ENCODE peak calls at places on chromosomes 4 and X, in nine cellular contexts. T is fibroblast of pulmonary artery, H is AG09319, S is cardiac muscle cell, Q is kidney, C is PC-3, G is GM10248, V is bronchial epithelial cell, I is K562. B is an unnamed sample.

GRCh38 chr4:185128272-185129119 is 14.6 kb upstream of the SLC25A4 start:
- DNase-seq in T (peak), H (no peak), S (peak), Q (peak), C (no peak), G (peak), V (peak), I (no peak), B (no peak)

GRCh38 chr4:83516042-83516772 is 19.7 kb upstream of the GPAT3 start:
- DNase-seq in T (peak), H (no peak), S (peak), Q (no peak), C (peak), G (no peak), V (peak), I (no peak), B (peak)

GRCh38 chrX:139495324-139495723 is 35.2 kb upstream of the F9 start:
- DNase-seq in T (no peak), H (no peak), S (no peak), Q (no peak), C (no peak), G (no peak), V (no peak), I (no peak), B (no peak)

GRCh38 chrX:50707955-50708694 is 105.9 kb downstream of the SHROOM4 start:
- DNase-seq in T (no peak), H (no peak), S (no peak), Q (no peak), C (no peak), G (no peak), V (no peak), I (no peak), B (no peak)

GRCh38 chrX:49172280-49172780 is 632 bp downstream of the PLP2 start:
- DNase-seq in T (peak), H (no peak), S (peak), Q (peak), C (peak), G (peak), V (peak), I (peak), B (peak)

GRCh38 chr4:128782076-128782715 is 27.3 kb upstream of the JADE1 start:
- DNase-seq in T (no peak), H (no peak), S (no peak), Q (no peak), C (peak), G (peak), V (no peak), I (no peak), B (peak)

GRCh38 chrX:18654873-18655836 is 16.8 kb downstream of the RS1 start:
- DNase-seq in T (peak), H (no peak), S (peak), Q (no peak), C (no peak), G (no peak), V (no peak), I (no peak), B (no peak)

GRCh38 chrX:154775611-154776349 is 13.1 kb downstream of the DKC1 start:
- DNase-seq in T (peak), H (no peak), S (peak), Q (peak), C (peak), G (no peak), V (peak), I (peak), B (peak)

GRCh38 chr4:46999584-46999983 is 6.2 kb upstream of the GABRA4 start:
- DNase-seq in T (peak), H (no peak), S (peak), Q (no peak), C (no peak), G (no peak), V (peak), I (no peak), B (no peak)

GRCh38 chr4:100417565-100417964 is 100.3 kb downstream of the EMCN start:
- DNase-seq in T (peak), H (peak), S (peak), Q (no peak), C (no peak), G (no peak), V (peak), I (no peak), B (no peak)

GRCh38 chrX:66498672-66499296 is 140.1 kb downstream of the EDA2R start:
- DNase-seq in T (no peak), H (no peak), S (no peak), Q (no peak), C (no peak), G (no peak), V (no peak), I (no peak), B (no peak)

GRCh38 chr4:72568959-72569718 is at the start of gene ADAMTS3:
- DNase-seq in T (peak), H (peak), S (peak), Q (peak), C (peak), G (peak), V (peak), I (peak), B (peak)

GRCh38 chr4:126969781-126970180 is 663.0 kb upstream of the INTU start:
- DNase-seq in T (no peak), H (no peak), S (peak), Q (no peak), C (no peak), G (no peak), V (no peak), I (no peak), B (no peak)

GRCh38 chrX:29082558-29082957 is 495.3 kb downstream of the IL1RAPL1 start:
- DNase-seq in T (no peak), H (no peak), S (no peak), Q (no peak), C (no peak), G (no peak), V (no peak), I (no peak), B (peak)

GRCh38 chr4:107069049-107069448 is 32.9 kb upstream of the DKK2 start:
- DNase-seq in T (peak), H (no peak), S (peak), Q (no peak), C (peak), G (peak), V (peak), I (no peak), B (peak)

GRCh38 chr4:42119916-42120315 is 32.5 kb downstream of the BEND4 start:
- DNase-seq in T (no peak), H (no peak), S (no peak), Q (no peak), C (no peak), G (no peak), V (no peak), I (no peak), B (no peak)

GRCh38 chr4:114180481-114180880 is 201.0 kb upstream of the ARSJ start:
- DNase-seq in T (peak), H (peak), S (peak), Q (peak), C (peak), G (no peak), V (peak), I (no peak), B (peak)

GRCh38 chrX:133307094-133307493 is 88.9 kb upstream of the TFDP3 start:
- DNase-seq in T (no peak), H (no peak), S (no peak), Q (no peak), C (no peak), G (no peak), V (no peak), I (no peak), B (no peak)

GRCh38 chr4:152165851-152166250 is 370.0 kb downstream of the FBXW7 start:
- DNase-seq in T (no peak), H (no peak), S (no peak), Q (no peak), C (no peak), G (no peak), V (no peak), I (no peak), B (no peak)

GRCh38 chr4:69196209-69196965 is 18.2 kb downstream of the UGT2B11 start:
- DNase-seq in T (no peak), H (no peak), S (no peak), Q (no peak), C (peak), G (no peak), V (peak), I (no peak), B (no peak)

GRCh38 chr4:73718375-73719373 is 21.7 kb upstream of the CXCL8 start:
- DNase-seq in T (peak), H (no peak), S (no peak), Q (no peak), C (peak), G (peak), V (peak), I (no peak), B (no peak)

GRCh38 chr4:54229631-54230478 is 762 bp downstream of the PDGFRA start:
- DNase-seq in T (peak), H (no peak), S (peak), Q (peak), C (no peak), G (no peak), V (no peak), I (no peak), B (no peak)

GRCh38 chr4:110840221-110840654 is 217.4 kb upstream of the PITX2 start:
- DNase-seq in T (peak), H (no peak), S (peak), Q (no peak), C (peak), G (no peak), V (no peak), I (no peak), B (peak)

GRCh38 chr4:7434766-7435150 is at the start of gene PSAPL1:
- DNase-seq in T (peak), H (no peak), S (peak), Q (peak), C (peak), G (no peak), V (peak), I (peak), B (peak)

GRCh38 chrX:77447339-77448149 is at the start of gene FGF16:
- DNase-seq in T (no peak), H (no peak), S (no peak), Q (peak), C (no peak), G (peak), V (no peak), I (no peak), B (no peak)

GRCh38 chrX:34377645-34378044 is 245.5 kb upstream of the FAM47A start:
- DNase-seq in T (no peak), H (no peak), S (no peak), Q (no peak), C (no peak), G (no peak), V (no peak), I (no peak), B (no peak)

GRCh38 chr4:38424171-38424871 is 239.7 kb upstream of the KLF3 start:
- DNase-seq in T (no peak), H (no peak), S (no peak), Q (peak), C (no peak), G (no peak), V (no peak), I (no peak), B (no peak)

DNA sequence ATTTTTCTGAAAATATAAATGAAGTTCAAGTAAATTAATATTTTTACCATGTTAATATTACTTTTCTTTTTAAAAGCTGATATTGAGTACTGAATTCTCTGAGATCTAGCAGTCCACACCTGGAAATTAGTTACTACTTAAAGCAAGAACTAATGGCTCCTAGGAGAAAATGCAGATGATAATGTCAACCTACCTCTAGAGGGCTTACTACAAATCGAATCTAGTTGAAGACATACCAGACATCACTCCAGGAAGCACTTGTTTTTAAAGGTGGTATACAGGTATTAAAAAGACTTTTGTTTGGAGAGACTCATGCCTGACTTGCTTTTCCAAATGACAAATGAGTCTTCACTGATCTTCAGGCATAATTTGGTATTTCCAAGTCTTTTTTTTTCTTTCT is 516.4 kb upstream of the BOD1L1 start:
- DNase-seq in T (peak), H (no peak), S (no peak), Q (no peak), C (peak), G (no peak), V (peak), I (no peak), B (peak)
- TF ChIP-seq CTCF in T (peak), H (no peak), S (peak), Q (no peak), C (peak), G (no peak), V (no peak), I (no peak), B (no peak)

DNA sequence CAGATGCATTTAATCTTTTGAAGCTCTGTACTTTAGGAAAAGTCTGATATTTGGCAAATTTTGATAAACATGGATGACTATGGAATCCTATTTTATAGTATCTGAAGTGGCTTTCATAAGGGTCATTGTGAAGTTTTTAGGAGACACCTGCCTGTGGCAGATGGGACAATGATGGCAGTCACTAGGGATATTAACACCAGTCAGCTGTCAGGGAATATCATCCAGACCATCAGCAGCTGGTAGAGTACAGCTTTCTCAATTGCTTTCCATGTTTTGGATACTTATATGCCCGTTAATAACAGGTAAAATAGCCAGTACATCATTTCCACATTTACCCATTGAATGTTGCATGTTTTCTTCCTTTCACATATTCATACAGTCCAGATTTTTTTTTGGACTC is 39.1 kb downstream of the NPNT start:
- DNase-seq in T (no peak), H (no peak), S (no peak), Q (no peak), C (no peak), G (no peak), V (no peak), I (no peak), B (no peak)
- TF ChIP-seq CTCF in T (no peak), H (no peak), S (no peak), Q (no peak), C (no peak), G (no peak), V (no peak), I (no peak), B (no peak)

GRCh38 chr4:148284526-148285193 is 157.6 kb downstream of the NR3C2 start:
- DNase-seq in T (no peak), H (no peak), S (no peak), Q (no peak), C (peak), G (no peak), V (peak), I (no peak), B (peak)
- TF ChIP-seq CTCF in T (no peak), H (no peak), S (no peak), Q (peak), C (peak), G (no peak), V (peak), I (no peak), B (peak)

GRCh38 chr4:37132351-37132989 is 112.1 kb upstream of the NWD2 start:
- DNase-seq in T (no peak), H (no peak), S (no peak), Q (no peak), C (no peak), G (no peak), V (no peak), I (no peak), B (no peak)
- TF ChIP-seq CTCF in T (no peak), H (no peak), S (no peak), Q (no peak), C (no peak), G (no peak), V (no peak), I (no peak), B (no peak)

B was measured in MCF 10A.